ENCODE peak calls at places on chromosome 20, in nine cellular contexts. One of them, this sample, is unnamed.

GRCh38 chr20:23340524-23340923 is 10.1 kb upstream of the NXT1 start:
- DNase-seq in natural killer cell: no peak
- DNase-seq in SK-N-SH: peak
- DNase-seq in brain microvascular endothelial cell: peak
- DNase-seq in mucosa of descending colon: no peak
- DNase-seq in fibroblast of mammary gland: peak
- DNase-seq in neural crest cell: peak
- DNase-seq in cardiac fibroblast: peak
- DNase-seq in AG09319: peak
- DNase-seq in this sample: peak

GRCh38 chr20:8213270-8213669 is 81.2 kb downstream of the PLCB1 start:
- DNase-seq in natural killer cell: no peak
- DNase-seq in SK-N-SH: no peak
- DNase-seq in brain microvascular endothelial cell: no peak
- DNase-seq in mucosa of descending colon: no peak
- DNase-seq in fibroblast of mammary gland: no peak
- DNase-seq in neural crest cell: no peak
- DNase-seq in cardiac fibroblast: no peak
- DNase-seq in AG09319: no peak
- DNase-seq in this sample: no peak

GRCh38 chr20:5933802-5934436 is 16.4 kb downstream of the TRMT6 start:
- DNase-seq in natural killer cell: no peak
- DNase-seq in SK-N-SH: peak
- DNase-seq in brain microvascular endothelial cell: no peak
- DNase-seq in mucosa of descending colon: no peak
- DNase-seq in fibroblast of mammary gland: peak
- DNase-seq in neural crest cell: no peak
- DNase-seq in cardiac fibroblast: peak
- DNase-seq in AG09319: no peak
- DNase-seq in this sample: peak

GRCh38 chr20:49661560-49662329 is 51.9 kb downstream of the B4GALT5 start:
- DNase-seq in natural killer cell: no peak
- DNase-seq in SK-N-SH: no peak
- DNase-seq in brain microvascular endothelial cell: no peak
- DNase-seq in mucosa of descending colon: no peak
- DNase-seq in fibroblast of mammary gland: no peak
- DNase-seq in neural crest cell: peak
- DNase-seq in cardiac fibroblast: peak
- DNase-seq in AG09319: no peak
- DNase-seq in this sample: no peak

GRCh38 chr20:9172908-9173307 is 104.0 kb downstream of the PLCB4 start:
- DNase-seq in natural killer cell: no peak
- DNase-seq in SK-N-SH: no peak
- DNase-seq in brain microvascular endothelial cell: no peak
- DNase-seq in mucosa of descending colon: no peak
- DNase-seq in fibroblast of mammary gland: peak
- DNase-seq in neural crest cell: no peak
- DNase-seq in cardiac fibroblast: peak
- DNase-seq in AG09319: no peak
- DNase-seq in this sample: no peak

GRCh38 chr20:24060851-24061590 is 72.4 kb upstream of the GGTLC1 start:
- DNase-seq in natural killer cell: no peak
- DNase-seq in SK-N-SH: no peak
- DNase-seq in brain microvascular endothelial cell: no peak
- DNase-seq in mucosa of descending colon: no peak
- DNase-seq in fibroblast of mammary gland: no peak
- DNase-seq in neural crest cell: no peak
- DNase-seq in cardiac fibroblast: no peak
- DNase-seq in AG09319: no peak
- DNase-seq in this sample: no peak

GRCh38 chr20:46099491-46100287 is 9.9 kb upstream of the NCOA5 start:
- DNase-seq in natural killer cell: no peak
- DNase-seq in SK-N-SH: no peak
- DNase-seq in brain microvascular endothelial cell: no peak
- DNase-seq in mucosa of descending colon: peak
- DNase-seq in fibroblast of mammary gland: no peak
- DNase-seq in neural crest cell: no peak
- DNase-seq in cardiac fibroblast: no peak
- DNase-seq in AG09319: no peak
- DNase-seq in this sample: no peak

GRCh38 chr20:35326021-35326731 is 34.0 kb upstream of the FAM83C start:
- DNase-seq in natural killer cell: no peak
- DNase-seq in SK-N-SH: no peak
- DNase-seq in brain microvascular endothelial cell: no peak
- DNase-seq in mucosa of descending colon: no peak
- DNase-seq in fibroblast of mammary gland: no peak
- DNase-seq in neural crest cell: no peak
- DNase-seq in cardiac fibroblast: no peak
- DNase-seq in AG09319: no peak
- DNase-seq in this sample: no peak

GRCh38 chr20:35821807-35822242 is 50.0 kb downstream of the PHF20 start:
- DNase-seq in natural killer cell: no peak
- DNase-seq in SK-N-SH: no peak
- DNase-seq in brain microvascular endothelial cell: peak
- DNase-seq in mucosa of descending colon: no peak
- DNase-seq in fibroblast of mammary gland: peak
- DNase-seq in neural crest cell: no peak
- DNase-seq in cardiac fibroblast: peak
- DNase-seq in AG09319: no peak
- DNase-seq in this sample: peak

GRCh38 chr20:53004267-53004813 is 32.2 kb downstream of the TSHZ2 start:
- DNase-seq in natural killer cell: no peak
- DNase-seq in SK-N-SH: no peak
- DNase-seq in brain microvascular endothelial cell: no peak
- DNase-seq in mucosa of descending colon: no peak
- DNase-seq in fibroblast of mammary gland: no peak
- DNase-seq in neural crest cell: no peak
- DNase-seq in cardiac fibroblast: no peak
- DNase-seq in AG09319: no peak
- DNase-seq in this sample: no peak

GRCh38 chr20:25540273-25540672 is 45.1 kb downstream of the NINL start:
- DNase-seq in natural killer cell: no peak
- DNase-seq in SK-N-SH: no peak
- DNase-seq in brain microvascular endothelial cell: no peak
- DNase-seq in mucosa of descending colon: no peak
- DNase-seq in fibroblast of mammary gland: peak
- DNase-seq in neural crest cell: no peak
- DNase-seq in cardiac fibroblast: peak
- DNase-seq in AG09319: no peak
- DNase-seq in this sample: peak

GRCh38 chr20:59985864-59986263 is 27.6 kb downstream of the CDH26 start:
- DNase-seq in natural killer cell: no peak
- DNase-seq in SK-N-SH: no peak
- DNase-seq in brain microvascular endothelial cell: no peak
- DNase-seq in mucosa of descending colon: no peak
- DNase-seq in fibroblast of mammary gland: no peak
- DNase-seq in neural crest cell: no peak
- DNase-seq in cardiac fibroblast: no peak
- DNase-seq in AG09319: no peak
- DNase-seq in this sample: no peak

GRCh38 chr20:10739575-10739974 is 65.8 kb upstream of the JAG1 start:
- DNase-seq in natural killer cell: no peak
- DNase-seq in SK-N-SH: no peak
- DNase-seq in brain microvascular endothelial cell: no peak
- DNase-seq in mucosa of descending colon: no peak
- DNase-seq in fibroblast of mammary gland: no peak
- DNase-seq in neural crest cell: no peak
- DNase-seq in cardiac fibroblast: peak
- DNase-seq in AG09319: no peak
- DNase-seq in this sample: peak

GRCh38 chr20:42191140-42191860 is 573.1 kb upstream of the CHD6 start:
- DNase-seq in natural killer cell: no peak
- DNase-seq in SK-N-SH: no peak
- DNase-seq in brain microvascular endothelial cell: no peak
- DNase-seq in mucosa of descending colon: no peak
- DNase-seq in fibroblast of mammary gland: no peak
- DNase-seq in neural crest cell: no peak
- DNase-seq in cardiac fibroblast: no peak
- DNase-seq in AG09319: no peak
- DNase-seq in this sample: peak

GRCh38 chr20:56995635-56996075 is 270.8 kb downstream of the BMP7 start:
- DNase-seq in natural killer cell: no peak
- DNase-seq in SK-N-SH: peak
- DNase-seq in brain microvascular endothelial cell: no peak
- DNase-seq in mucosa of descending colon: no peak
- DNase-seq in fibroblast of mammary gland: peak
- DNase-seq in neural crest cell: peak
- DNase-seq in cardiac fibroblast: no peak
- DNase-seq in AG09319: no peak
- DNase-seq in this sample: no peak

GRCh38 chr20:8616792-8617191 is 452.1 kb upstream of the PLCB4 start:
- DNase-seq in natural killer cell: no peak
- DNase-seq in SK-N-SH: no peak
- DNase-seq in brain microvascular endothelial cell: no peak
- DNase-seq in mucosa of descending colon: no peak
- DNase-seq in fibroblast of mammary gland: peak
- DNase-seq in neural crest cell: no peak
- DNase-seq in cardiac fibroblast: peak
- DNase-seq in AG09319: peak
- DNase-seq in this sample: no peak

GRCh38 chr20:19520261-19520660 is 237.8 kb upstream of the RIN2 start:
- DNase-seq in natural killer cell: no peak
- DNase-seq in SK-N-SH: no peak
- DNase-seq in brain microvascular endothelial cell: no peak
- DNase-seq in mucosa of descending colon: no peak
- DNase-seq in fibroblast of mammary gland: no peak
- DNase-seq in neural crest cell: no peak
- DNase-seq in cardiac fibroblast: no peak
- DNase-seq in AG09319: no peak
- DNase-seq in this sample: no peak

DNA sequence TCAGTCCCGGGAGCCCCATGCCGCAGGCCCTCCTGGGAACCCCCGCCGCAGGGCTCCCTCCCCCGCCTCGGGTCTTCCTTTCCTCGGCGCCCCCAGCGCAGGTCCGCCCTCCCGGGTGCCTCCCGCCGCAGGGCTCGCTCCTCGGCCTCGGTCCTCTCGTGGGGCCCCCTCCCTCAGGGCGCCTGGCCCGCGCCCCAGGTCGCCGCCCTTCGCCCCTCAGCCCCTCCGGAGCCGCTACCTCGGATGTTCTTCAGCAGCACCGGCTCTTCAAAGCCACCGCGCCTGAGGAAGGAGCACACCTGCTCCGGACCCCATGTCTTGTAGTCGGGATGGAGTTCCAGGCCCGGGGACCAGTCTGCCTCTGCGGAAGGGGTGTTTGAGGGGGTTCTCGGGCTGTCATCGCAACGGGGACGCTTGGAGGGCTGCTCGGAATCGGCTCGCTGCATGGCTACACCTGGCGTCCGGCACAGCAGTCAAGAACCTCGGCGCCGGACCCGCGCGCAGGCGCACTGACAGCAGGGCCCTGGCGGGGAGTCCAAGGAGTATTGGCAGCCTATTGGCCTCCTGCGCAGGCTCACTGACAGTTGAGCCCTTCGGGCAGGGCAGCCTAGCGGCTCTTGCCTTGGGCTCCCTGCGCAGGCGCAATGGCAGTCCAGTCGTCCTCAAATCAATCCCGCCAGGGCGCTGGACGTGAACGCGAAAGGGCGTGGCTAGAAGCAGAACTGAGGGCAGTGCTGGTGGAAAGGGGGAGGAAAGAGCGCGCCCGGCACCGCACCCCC is at the start of gene SAMHD1:
- DNase-seq in natural killer cell: peak
- DNase-seq in SK-N-SH: peak
- DNase-seq in brain microvascular endothelial cell: peak
- DNase-seq in mucosa of descending colon: peak
- DNase-seq in fibroblast of mammary gland: peak
- DNase-seq in neural crest cell: peak
- DNase-seq in cardiac fibroblast: peak
- DNase-seq in AG09319: peak
- DNase-seq in this sample: peak
- TF ChIP-seq CTCF in natural killer cell: no peak
- TF ChIP-seq CTCF in SK-N-SH: no peak
- TF ChIP-seq CTCF in brain microvascular endothelial cell: peak
- TF ChIP-seq CTCF in mucosa of descending colon: no peak
- TF ChIP-seq CTCF in fibroblast of mammary gland: no peak
- TF ChIP-seq CTCF in neural crest cell: no peak
- TF ChIP-seq CTCF in cardiac fibroblast: peak
- TF ChIP-seq CTCF in AG09319: no peak
- TF ChIP-seq CTCF in this sample: peak

GRCh38 chr20:62799459-62799858 is 3.2 kb downstream of the MRGBP start:
- DNase-seq in natural killer cell: no peak
- DNase-seq in SK-N-SH: no peak
- DNase-seq in brain microvascular endothelial cell: no peak
- DNase-seq in mucosa of descending colon: no peak
- DNase-seq in fibroblast of mammary gland: no peak
- DNase-seq in neural crest cell: no peak
- DNase-seq in cardiac fibroblast: no peak
- DNase-seq in AG09319: no peak
- DNase-seq in this sample: no peak
- TF ChIP-seq CTCF in natural killer cell: no peak
- TF ChIP-seq CTCF in SK-N-SH: no peak
- TF ChIP-seq CTCF in brain microvascular endothelial cell: no peak
- TF ChIP-seq CTCF in mucosa of descending colon: no peak
- TF ChIP-seq CTCF in fibroblast of mammary gland: no peak
- TF ChIP-seq CTCF in neural crest cell: no peak
- TF ChIP-seq CTCF in cardiac fibroblast: no peak
- TF ChIP-seq CTCF in AG09319: no peak
- TF ChIP-seq CTCF in this sample: no peak

GRCh38 chr20:18287915-18288747 is at the start of gene ZNF133:
- DNase-seq in natural killer cell: peak
- DNase-seq in SK-N-SH: peak
- DNase-seq in brain microvascular endothelial cell: peak
- DNase-seq in mucosa of descending colon: peak
- DNase-seq in fibroblast of mammary gland: peak
- DNase-seq in neural crest cell: peak
- DNase-seq in cardiac fibroblast: peak
- DNase-seq in AG09319: peak
- DNase-seq in this sample: peak
- TF ChIP-seq CTCF in natural killer cell: no peak
- TF ChIP-seq CTCF in SK-N-SH: peak
- TF ChIP-seq CTCF in brain microvascular endothelial cell: peak
- TF ChIP-seq CTCF in mucosa of descending colon: no peak
- TF ChIP-seq CTCF in fibroblast of mammary gland: no peak
- TF ChIP-seq CTCF in neural crest cell: no peak
- TF ChIP-seq CTCF in cardiac fibroblast: no peak
- TF ChIP-seq CTCF in AG09319: peak
- TF ChIP-seq CTCF in this sample: no peak

DNA sequence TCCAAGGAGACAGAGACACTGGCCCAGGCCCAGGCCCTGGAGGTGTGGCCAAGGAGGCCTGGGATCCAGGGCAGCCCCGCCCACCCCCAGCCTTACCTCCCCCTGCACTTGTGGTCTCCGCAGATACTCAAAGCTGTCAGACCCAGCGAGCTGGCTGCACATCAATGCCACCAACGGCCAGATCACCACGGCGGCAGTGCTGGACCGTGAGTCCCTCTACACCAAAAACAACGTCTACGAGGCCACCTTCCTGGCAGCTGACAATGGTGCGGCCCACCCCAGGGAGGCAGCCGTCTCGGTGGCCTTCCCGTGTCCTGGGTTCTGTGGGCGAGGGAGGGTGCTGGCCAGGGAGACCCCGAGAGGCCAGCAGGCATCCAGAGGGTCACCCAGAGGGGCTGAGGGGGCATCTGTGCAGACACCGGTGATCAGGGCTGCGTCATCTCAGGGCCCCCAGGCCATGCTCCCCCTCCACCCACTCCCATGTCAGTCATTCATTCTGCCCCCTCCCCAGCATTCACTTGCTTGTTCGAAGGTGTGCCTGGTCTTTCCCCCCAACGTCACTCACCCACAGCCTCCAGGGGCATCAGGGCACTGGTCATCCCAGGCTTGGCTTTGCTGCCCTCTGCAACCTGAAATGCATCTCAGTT is 141.3 kb downstream of the TAF4 start:
- DNase-seq in natural killer cell: no peak
- DNase-seq in SK-N-SH: no peak
- DNase-seq in brain microvascular endothelial cell: no peak
- DNase-seq in mucosa of descending colon: peak
- DNase-seq in fibroblast of mammary gland: no peak
- DNase-seq in neural crest cell: no peak
- DNase-seq in cardiac fibroblast: no peak
- DNase-seq in AG09319: no peak
- DNase-seq in this sample: no peak
- TF ChIP-seq CTCF in natural killer cell: no peak
- TF ChIP-seq CTCF in SK-N-SH: no peak
- TF ChIP-seq CTCF in brain microvascular endothelial cell: no peak
- TF ChIP-seq CTCF in mucosa of descending colon: no peak
- TF ChIP-seq CTCF in fibroblast of mammary gland: no peak
- TF ChIP-seq CTCF in neural crest cell: no peak
- TF ChIP-seq CTCF in cardiac fibroblast: no peak
- TF ChIP-seq CTCF in AG09319: no peak
- TF ChIP-seq CTCF in this sample: no peak

This sample was measured in bronchial epithelial cell.